ENCODE peak calls at places on chromosomes 16 and 17, in nine cellular contexts. V is Right ventricle myocardium superior; Q is RKO; P is mesenchymal stem cell; X is left ventricle myocardium inferior; D is breast epithelium; G is GM03348; Z is stimulated activated CD8-positive, alpha-beta memory T cell treated with anti-CD3 and anti-CD28 coated beads, Interleukin-15, amount 100 ng/mL, for 24 hours; J is stimulated activated CD4-positive, alpha-beta T cell treated with anti-CD3 and anti-CD28 coated beads, Interleukin-1b, Interleukin-23, amount 100 ng/mL, for 1 hour. U is an unnamed sample.

GRCh38 chr17:37430051-37430591 is 23.4 kb downstream of the TADA2A start:
- DNase-seq in P (peak; percentile 46), Z (no peak), V (no peak), J (no peak), D (no peak), G (peak; percentile 42), Q (peak; percentile 78), X (no peak), U (no peak)

GRCh38 chr16:85383836-85384825 is 229.0 kb upstream of the GSE1 start:
- DNase-seq in J (no peak), X (no peak), P (no peak), V (peak; percentile 27), G (no peak), Q (no peak), D (no peak), Z (no peak), U (no peak)

GRCh38 chr17:34306466-34306865 is 12.8 kb upstream of the CCL8 start:
- DNase-seq in V (no peak), X (no peak), Q (peak; percentile 27), P (peak; percentile 24), Z (no peak), G (peak; percentile 83), D (no peak), J (no peak), U (peak; percentile 72)

GRCh38 chr16:52526830-52527229 is 20.1 kb downstream of the TOX3 start:
- DNase-seq in Z (no peak), Q (no peak), D (no peak), G (no peak), P (no peak), J (no peak), V (no peak), X (no peak), U (no peak)

GRCh38 chr17:8470447-8471047 is 34.9 kb downstream of the NDEL1 start:
- DNase-seq in X (peak; percentile 58), G (peak; percentile 16), V (peak; percentile 78), P (no peak), J (no peak), Q (no peak), Z (no peak), D (peak; percentile 86), U (no peak)

GRCh38 chr17:50659220-50659619 is 24.5 kb downstream of the ABCC3 start:
- DNase-seq in Z (no peak), X (no peak), V (no peak), Q (no peak), G (no peak), J (no peak), D (no peak), P (no peak), U (no peak)

GRCh38 chr16:89198417-89199240 is 1.7 kb downstream of the SLC22A31 start:
- DNase-seq in J (no peak), G (no peak), X (no peak), P (no peak), V (peak; percentile 27), Q (no peak), Z (no peak), D (no peak), U (no peak)

GRCh38 chr17:83032781-83033180 is 46.6 kb upstream of the METRNL start:
- DNase-seq in X (no peak), G (no peak), J (no peak), Z (no peak), P (no peak), Q (no peak), V (no peak), D (no peak), U (no peak)

GRCh38 chr17:4318186-4318585 is 48.3 kb downstream of the UBE2G1 start:
- DNase-seq in V (no peak), Q (no peak), D (peak; percentile 72), G (no peak), Z (no peak), P (no peak), X (no peak), J (no peak), U (no peak)

GRCh38 chr17:29677139-29677834 is 54.6 kb upstream of the CORO6 start:
- DNase-seq in D (no peak), Z (no peak), G (peak; percentile 24), P (peak; percentile 24), Q (no peak), J (no peak), X (peak; percentile 52), V (peak; percentile 61), U (no peak)

GRCh38 chr16:8346291-8346690 is 244.0 kb downstream of the TMEM114 start:
- DNase-seq in V (no peak), Z (no peak), X (no peak), Q (peak; percentile 72), J (no peak), G (no peak), D (no peak), P (no peak), U (no peak)

GRCh38 chr16:4390266-4391260 is 18.9 kb downstream of the VASN start:
- DNase-seq in Z (no peak), X (no peak), V (no peak), G (no peak), Q (no peak), P (no peak), D (no peak), J (no peak), U (no peak)

GRCh38 chr17:3511841-3512511 is 36.2 kb downstream of the ASPA start:
- DNase-seq in V (no peak), Q (no peak), J (no peak), Z (no peak), X (no peak), P (no peak), G (peak; percentile 67), D (no peak), U (no peak)

GRCh38 chr16:89064606-89065444 is 28.8 kb upstream of the ACSF3 start:
- DNase-seq in G (no peak), P (no peak), Z (no peak), D (no peak), X (no peak), J (no peak), V (no peak), Q (no peak), U (no peak)

GRCh38 chr16:27312580-27313421 is 973 bp upstream of the IL4R start:
- DNase-seq in X (no peak), J (no peak), Q (no peak), G (no peak), Z (no peak), V (no peak), P (no peak), D (peak; percentile 17), U (no peak)

GRCh38 chr17:40813804-40814203 is 8.6 kb downstream of the KRT10 start:
- DNase-seq in V (no peak), J (no peak), Z (no peak), G (no peak), Q (peak; percentile 10), D (no peak), P (no peak), X (no peak), U (peak; percentile 79)

GRCh38 chr16:75256059-75256870 is 4.8 kb upstream of the BCAR1 start:
- DNase-seq in V (peak; percentile 57), P (peak; percentile 83), Z (no peak), G (no peak), Q (no peak), D (no peak), J (no peak), X (no peak), U (no peak)

GRCh38 chr16:27301236-27301861 is 12.4 kb upstream of the IL4R start:
- DNase-seq in D (no peak), G (no peak), Z (no peak), V (no peak), J (no peak), Q (no peak), X (no peak), P (no peak), U (no peak)

GRCh38 chr16:89320717-89321501 is 103.4 kb downstream of the ZNF778 start:
- DNase-seq in J (no peak), Z (no peak), G (no peak), X (peak; percentile 64), V (peak; percentile 80), D (no peak), P (peak; percentile 62), Q (no peak), U (no peak)

GRCh38 chr17:65978881-65979280 is 213.1 kb downstream of the CEP112 start:
- DNase-seq in Q (no peak), J (no peak), V (no peak), Z (no peak), G (no peak), D (no peak), P (no peak), X (no peak), U (no peak)

GRCh38 chr17:77308768-77309726 is 168.3 kb downstream of the SEC14L1 start:
- DNase-seq in Z (no peak), X (no peak), V (peak; percentile 72), D (no peak), P (peak; percentile 83), J (no peak), Q (no peak), G (peak; percentile 91), U (no peak)

GRCh38 chr17:77323413-77324171 is 182.8 kb downstream of the SEC14L1 start:
- DNase-seq in Z (no peak), P (peak; percentile 91), V (no peak), X (no peak), J (no peak), D (peak; percentile 26), G (no peak), Q (peak; percentile 40), U (no peak)

GRCh38 chr16:64982581-64982980 is 139.3 kb downstream of the CDH11 start:
- DNase-seq in G (peak; percentile 16), X (no peak), Q (no peak), D (no peak), P (no peak), V (no peak), J (no peak), Z (no peak), U (no peak)

GRCh38 chr17:3867106-3867505 is 21.1 kb upstream of the NCBP3 start:
- DNase-seq in G (no peak), P (no peak), V (no peak), D (no peak), Q (no peak), J (no peak), X (no peak), Z (no peak), U (no peak)

U was measured in COLO829.